ENCODE peak calls at places on chromosome 5, in five cellular contexts. One of them, this sample, is unnamed.

GRCh38 chr5:179870403-179870903 is 11.8 kb upstream of the MRNIP start:
- DNase-seq in transverse colon: no peak
- DNase-seq in heart right ventricle: peak
- DNase-seq in breast epithelium: no peak
- DNase-seq in psoas muscle: peak
- DNase-seq in this sample: peak

GRCh38 chr5:125316913-125317545 is 570.6 kb upstream of the ZNF608 start:
- DNase-seq in transverse colon: no peak
- DNase-seq in heart right ventricle: no peak
- DNase-seq in breast epithelium: no peak
- DNase-seq in psoas muscle: no peak
- DNase-seq in this sample: no peak

GRCh38 chr5:179346401-179346800 is 1.1 kb upstream of the ADAMTS2 start:
- DNase-seq in transverse colon: no peak
- DNase-seq in heart right ventricle: no peak
- DNase-seq in breast epithelium: no peak
- DNase-seq in psoas muscle: no peak
- DNase-seq in this sample: no peak

GRCh38 chr5:4804619-4805211 is 335.4 kb upstream of the ADAMTS16 start:
- DNase-seq in transverse colon: no peak
- DNase-seq in heart right ventricle: no peak
- DNase-seq in breast epithelium: no peak
- DNase-seq in psoas muscle: no peak
- DNase-seq in this sample: no peak

GRCh38 chr5:36300181-36300926 is 1.3 kb downstream of the RANBP3L start:
- DNase-seq in transverse colon: no peak
- DNase-seq in heart right ventricle: no peak
- DNase-seq in breast epithelium: no peak
- DNase-seq in psoas muscle: no peak
- DNase-seq in this sample: no peak

GRCh38 chr5:143229896-143230675 is 173.4 kb downstream of the NR3C1 start:
- DNase-seq in transverse colon: no peak
- DNase-seq in heart right ventricle: no peak
- DNase-seq in breast epithelium: no peak
- DNase-seq in psoas muscle: no peak
- DNase-seq in this sample: no peak

GRCh38 chr5:118006229-118006628 is 982.1 kb downstream of the DTWD2 start:
- DNase-seq in transverse colon: no peak
- DNase-seq in heart right ventricle: peak
- DNase-seq in breast epithelium: no peak
- DNase-seq in psoas muscle: no peak
- DNase-seq in this sample: no peak

GRCh38 chr5:167030500-167031120 is 1260.8 kb upstream of the WWC1 start:
- DNase-seq in transverse colon: peak
- DNase-seq in heart right ventricle: no peak
- DNase-seq in breast epithelium: no peak
- DNase-seq in psoas muscle: no peak
- DNase-seq in this sample: no peak

GRCh38 chr5:104082754-104083153 is 520.2 kb upstream of the NUDT12 start:
- DNase-seq in transverse colon: no peak
- DNase-seq in heart right ventricle: no peak
- DNase-seq in breast epithelium: no peak
- DNase-seq in psoas muscle: no peak
- DNase-seq in this sample: no peak

GRCh38 chr5:31680528-31680927 is 41.6 kb downstream of the PDZD2 start:
- DNase-seq in transverse colon: no peak
- DNase-seq in heart right ventricle: peak
- DNase-seq in breast epithelium: peak
- DNase-seq in psoas muscle: peak
- DNase-seq in this sample: peak

GRCh38 chr5:143204474-143205246 is 198.8 kb downstream of the NR3C1 start:
- DNase-seq in transverse colon: no peak
- DNase-seq in heart right ventricle: no peak
- DNase-seq in breast epithelium: peak
- DNase-seq in psoas muscle: no peak
- DNase-seq in this sample: no peak

DNA sequence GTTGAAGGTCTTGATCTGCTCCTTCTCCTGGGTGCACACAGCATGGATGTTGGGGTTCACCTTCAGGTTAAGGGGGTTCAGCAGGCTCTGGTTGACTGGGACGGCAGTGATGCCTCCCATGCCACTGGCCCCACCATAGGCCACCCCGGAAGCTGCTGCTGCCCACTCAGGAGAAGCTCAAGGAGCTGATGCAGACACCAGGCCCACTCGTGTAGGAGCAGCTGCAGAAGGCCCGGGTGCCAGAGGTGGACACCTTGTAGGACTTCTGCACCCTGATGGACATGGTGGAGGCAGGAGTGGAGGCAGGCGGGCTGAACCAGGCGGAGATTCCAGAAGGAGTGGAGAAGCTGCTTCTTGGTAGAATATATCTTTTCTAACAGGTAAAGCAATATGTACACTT is 171.2 kb downstream of the PPP2R2B start:
- DNase-seq in transverse colon: no peak
- DNase-seq in heart right ventricle: no peak
- DNase-seq in breast epithelium: no peak
- DNase-seq in psoas muscle: peak
- DNase-seq in this sample: peak
- H3K27ac ChIP-seq in transverse colon: no peak
- H3K27ac ChIP-seq in heart right ventricle: no peak
- H3K27ac ChIP-seq in breast epithelium: no peak
- H3K27ac ChIP-seq in psoas muscle: no peak
- H3K27ac ChIP-seq in this sample: no peak

DNA sequence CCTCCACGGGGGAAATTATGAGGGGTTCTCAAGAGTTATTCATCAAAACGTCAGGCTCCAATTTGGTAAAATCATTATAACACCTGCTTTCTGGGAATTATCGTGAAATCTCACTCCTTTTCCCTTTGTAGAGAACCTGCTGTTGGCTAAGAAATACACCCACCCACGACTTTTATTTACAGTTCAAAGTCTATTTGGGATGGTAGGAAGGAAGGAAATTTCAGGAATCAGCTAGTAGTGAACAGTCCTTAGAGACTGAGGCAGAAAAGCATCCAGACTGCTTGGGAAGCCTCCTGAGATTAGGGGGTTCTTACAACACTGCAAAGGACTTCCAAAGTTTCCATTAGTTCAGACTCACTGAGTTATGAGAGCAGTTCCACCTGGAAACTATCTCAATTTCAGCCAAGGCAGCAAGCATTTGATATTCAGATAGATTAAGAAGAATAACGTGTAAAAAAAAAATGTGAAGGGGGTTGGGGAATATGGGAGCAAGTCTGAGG is 9.4 kb upstream of the SPDL1 start:
- DNase-seq in transverse colon: no peak
- DNase-seq in heart right ventricle: no peak
- DNase-seq in breast epithelium: no peak
- DNase-seq in psoas muscle: no peak
- DNase-seq in this sample: no peak
- H3K4me3 ChIP-seq in transverse colon: no peak
- H3K4me3 ChIP-seq in heart right ventricle: no peak
- H3K4me3 ChIP-seq in breast epithelium: no peak
- H3K4me3 ChIP-seq in psoas muscle: no peak
- H3K4me3 ChIP-seq in this sample: no peak

GRCh38 chr5:15367501-15367900 is 132.5 kb upstream of the FBXL7 start:
- DNase-seq in transverse colon: no peak
- DNase-seq in heart right ventricle: no peak
- DNase-seq in breast epithelium: no peak
- DNase-seq in psoas muscle: no peak
- DNase-seq in this sample: no peak
- H3K27ac ChIP-seq in transverse colon: no peak
- H3K27ac ChIP-seq in heart right ventricle: peak
- H3K27ac ChIP-seq in breast epithelium: peak
- H3K27ac ChIP-seq in psoas muscle: no peak
- H3K27ac ChIP-seq in this sample: no peak

DNA sequence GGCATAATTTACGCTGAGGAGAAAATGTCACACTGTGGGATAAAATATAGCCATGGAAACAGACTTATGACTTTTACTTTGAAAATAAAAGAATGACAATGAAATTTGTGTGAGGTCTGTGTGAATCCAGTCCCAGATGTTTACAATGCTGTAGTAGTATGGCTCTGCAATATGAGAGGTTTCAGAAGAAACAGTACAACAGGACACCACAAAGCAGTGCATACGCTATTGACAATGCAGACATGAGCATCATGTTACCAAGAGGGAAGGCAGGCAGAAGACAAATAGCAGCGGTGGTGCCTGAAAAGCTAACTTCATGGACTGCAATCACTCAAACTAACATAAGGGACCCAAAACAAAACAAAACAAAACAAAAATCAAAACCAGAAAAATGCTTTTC is 1.8 kb downstream of the FGF10 start:
- DNase-seq in transverse colon: no peak
- DNase-seq in heart right ventricle: no peak
- DNase-seq in breast epithelium: no peak
- DNase-seq in psoas muscle: no peak
- DNase-seq in this sample: no peak
- H3K4me3 ChIP-seq in transverse colon: no peak
- H3K4me3 ChIP-seq in heart right ventricle: peak
- H3K4me3 ChIP-seq in breast epithelium: peak
- H3K4me3 ChIP-seq in psoas muscle: peak
- H3K4me3 ChIP-seq in this sample: peak

GRCh38 chr5:94691270-94691669 is 72.8 kb downstream of the SLF1 start:
- DNase-seq in transverse colon: no peak
- DNase-seq in heart right ventricle: no peak
- DNase-seq in breast epithelium: no peak
- DNase-seq in psoas muscle: no peak
- DNase-seq in this sample: no peak
- H3K27ac ChIP-seq in transverse colon: no peak
- H3K27ac ChIP-seq in heart right ventricle: no peak
- H3K27ac ChIP-seq in breast epithelium: no peak
- H3K27ac ChIP-seq in psoas muscle: no peak
- H3K27ac ChIP-seq in this sample: no peak

GRCh38 chr5:119333421-119333851 is 22.4 kb upstream of the TNFAIP8 start:
- DNase-seq in transverse colon: no peak
- DNase-seq in heart right ventricle: no peak
- DNase-seq in breast epithelium: no peak
- DNase-seq in psoas muscle: no peak
- DNase-seq in this sample: no peak
- H3K4me3 ChIP-seq in transverse colon: no peak
- H3K4me3 ChIP-seq in heart right ventricle: no peak
- H3K4me3 ChIP-seq in breast epithelium: no peak
- H3K4me3 ChIP-seq in psoas muscle: no peak
- H3K4me3 ChIP-seq in this sample: no peak